ENCODE peak calls at places on chromosome 17, in nine cellular contexts. E, Z, S, H, R, N, W, G and L are unnamed samples. For H3K27me3, the result is how much of the 10 kb centered on the place peaks cover.

GRCh38 chr17:32497431-32498205 is 10.8 kb downstream of the CDK5R1 start:
- DNase-seq in E (no peak), Z (no peak), S (peak), H (no peak), R (no peak), N (no peak), W (peak), G (no peak), L (no peak)

GRCh38 chr17:45004388-45004787 is 36.3 kb upstream of the C1QL1 start:
- DNase-seq in E (no peak), Z (no peak), S (no peak), H (no peak), R (no peak), N (no peak), W (no peak), G (no peak), L (no peak)

GRCh38 chr17:13958773-13959172 is 110.5 kb upstream of the COX10 start:
- DNase-seq in E (no peak), Z (no peak), S (peak), H (no peak), R (no peak), N (no peak), W (no peak), G (no peak), L (no peak)

GRCh38 chr17:80422276-80422675 is 7.3 kb downstream of the ENDOV start:
- DNase-seq in E (no peak), Z (no peak), S (no peak), H (no peak), R (no peak), N (no peak), W (no peak), G (no peak), L (peak)

GRCh38 chr17:8599351-8600011 is 31.0 kb downstream of the MYH10 start:
- DNase-seq in E (no peak), Z (no peak), S (no peak), H (no peak), R (no peak), N (no peak), W (no peak), G (no peak), L (no peak)

GRCh38 chr17:45305532-45306087 is 11.2 kb downstream of the MAP3K14 start:
- DNase-seq in E (no peak), Z (peak), S (no peak), H (no peak), R (no peak), N (no peak), W (peak), G (no peak), L (no peak)

GRCh38 chr17:69819316-69820087 is 255.5 kb upstream of the KCNJ16 start:
- DNase-seq in E (no peak), Z (peak), S (no peak), H (no peak), R (no peak), N (no peak), W (peak), G (no peak), L (no peak)

GRCh38 chr17:41784207-41784744 is 2.2 kb downstream of the JUP start:
- DNase-seq in E (no peak), Z (peak), S (peak), H (peak), R (peak), N (no peak), W (peak), G (no peak), L (no peak)

GRCh38 chr17:81204578-81204977 is 18.2 kb downstream of the CEP131 start:
- DNase-seq in E (no peak), Z (no peak), S (no peak), H (no peak), R (no peak), N (no peak), W (no peak), G (no peak), L (no peak)

GRCh38 chr17:14755002-14755401 is 454.1 kb downstream of the HS3ST3B1 start:
- DNase-seq in E (no peak), Z (peak), S (peak), H (no peak), R (no peak), N (no peak), W (no peak), G (no peak), L (no peak)

GRCh38 chr17:64028874-64029464 is 8.5 kb upstream of the ICAM2 start:
- DNase-seq in E (peak), Z (peak), S (peak), H (peak), R (peak), N (peak), W (peak), G (peak), L (no peak)

GRCh38 chr17:520447-521167 is 168.0 kb upstream of the RPH3AL start:
- DNase-seq in E (peak), Z (peak), S (no peak), H (no peak), R (no peak), N (no peak), W (peak), G (no peak), L (no peak)

GRCh38 chr17:45997624-45998023 is 1.4 kb upstream of the STH start:
- DNase-seq in E (no peak), Z (peak), S (peak), H (no peak), R (no peak), N (no peak), W (peak), G (no peak), L (no peak)

GRCh38 chr17:2786176-2786881 is 9.9 kb upstream of the RAP1GAP2 start:
- DNase-seq in E (peak), Z (peak), S (peak), H (peak), R (peak), N (peak), W (peak), G (peak), L (peak)

GRCh38 chr17:79865351-79866210 is 26.3 kb upstream of the CBX4 start:
- DNase-seq in E (no peak), Z (no peak), S (no peak), H (no peak), R (no peak), N (no peak), W (no peak), G (no peak), L (no peak)

GRCh38 chr17:82789806-82790205 is 37.9 kb downstream of the TBCD start:
- DNase-seq in E (no peak), Z (no peak), S (no peak), H (no peak), R (no peak), N (no peak), W (no peak), G (no peak), L (no peak)

GRCh38 chr17:8574687-8575086 is 55.8 kb downstream of the MYH10 start:
- DNase-seq in E (no peak), Z (no peak), S (no peak), H (no peak), R (no peak), N (no peak), W (peak), G (no peak), L (no peak)

GRCh38 chr17:74601944-74602572 is 10.0 kb upstream of the CD300LD start:
- DNase-seq in E (no peak), Z (peak), S (peak), H (no peak), R (peak), N (no peak), W (peak), G (peak), L (no peak)

GRCh38 chr17:15263206-15263579 is 1.9 kb downstream of the PMP22 start:
- DNase-seq in E (peak), Z (peak), S (peak), H (peak), R (peak), N (no peak), W (peak), G (peak), L (no peak)

GRCh38 chr17:82008941-82009405 is 13.7 kb downstream of the CENPX start:
- DNase-seq in E (no peak), Z (no peak), S (no peak), H (peak), R (peak), N (no peak), W (no peak), G (no peak), L (no peak)

GRCh38 chr17:79945591-79946255 is 89.9 kb downstream of the TBC1D16 start:
- DNase-seq in E (no peak), Z (no peak), S (no peak), H (peak), R (no peak), N (no peak), W (peak), G (no peak), L (no peak)

GRCh38 chr17:36652716-36653115 is 51.3 kb downstream of the MRM1 start:
- DNase-seq in E (no peak), Z (no peak), S (peak), H (no peak), R (no peak), N (no peak), W (no peak), G (no peak), L (no peak)

GRCh38 chr17:31067699-31068184 is 27.0 kb upstream of the NF1 start:
- DNase-seq in E (peak), Z (peak), S (peak), H (no peak), R (no peak), N (no peak), W (peak), G (no peak), L (no peak)
- H3K27ac ChIP-seq in E (no peak), Z (no peak), S (peak), H (no peak), R (no peak), N (no peak), W (peak), G (no peak), L (no peak)

DNA sequence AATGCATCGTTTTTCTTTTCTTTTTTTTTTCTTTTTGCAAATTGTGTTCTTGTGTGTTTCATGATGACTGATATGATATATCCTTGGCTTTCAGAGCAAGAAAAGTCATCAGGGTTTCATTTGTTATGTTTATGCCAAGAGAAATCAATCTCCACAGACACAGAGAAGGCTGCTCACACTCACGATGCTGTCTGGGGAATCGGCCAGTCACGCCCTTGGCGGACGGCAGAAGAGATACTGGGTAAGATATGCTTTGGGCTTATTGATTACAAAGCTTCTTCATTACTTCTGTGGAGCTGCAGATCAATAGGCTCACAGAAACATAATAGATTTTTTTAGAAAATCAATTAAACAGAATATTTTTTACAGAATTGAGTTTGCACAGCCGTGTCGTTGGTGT is 42.2 kb upstream of the TNRC6C start:
- DNase-seq in E (no peak), Z (no peak), S (no peak), H (no peak), R (no peak), N (no peak), W (no peak), G (no peak), L (no peak)
- H3K27me3 ChIP-seq in E (under half), Z (under half), S (half or more), H (under half), R (under half), N (under half), W (under half), G (under half), L (under half)

DNA sequence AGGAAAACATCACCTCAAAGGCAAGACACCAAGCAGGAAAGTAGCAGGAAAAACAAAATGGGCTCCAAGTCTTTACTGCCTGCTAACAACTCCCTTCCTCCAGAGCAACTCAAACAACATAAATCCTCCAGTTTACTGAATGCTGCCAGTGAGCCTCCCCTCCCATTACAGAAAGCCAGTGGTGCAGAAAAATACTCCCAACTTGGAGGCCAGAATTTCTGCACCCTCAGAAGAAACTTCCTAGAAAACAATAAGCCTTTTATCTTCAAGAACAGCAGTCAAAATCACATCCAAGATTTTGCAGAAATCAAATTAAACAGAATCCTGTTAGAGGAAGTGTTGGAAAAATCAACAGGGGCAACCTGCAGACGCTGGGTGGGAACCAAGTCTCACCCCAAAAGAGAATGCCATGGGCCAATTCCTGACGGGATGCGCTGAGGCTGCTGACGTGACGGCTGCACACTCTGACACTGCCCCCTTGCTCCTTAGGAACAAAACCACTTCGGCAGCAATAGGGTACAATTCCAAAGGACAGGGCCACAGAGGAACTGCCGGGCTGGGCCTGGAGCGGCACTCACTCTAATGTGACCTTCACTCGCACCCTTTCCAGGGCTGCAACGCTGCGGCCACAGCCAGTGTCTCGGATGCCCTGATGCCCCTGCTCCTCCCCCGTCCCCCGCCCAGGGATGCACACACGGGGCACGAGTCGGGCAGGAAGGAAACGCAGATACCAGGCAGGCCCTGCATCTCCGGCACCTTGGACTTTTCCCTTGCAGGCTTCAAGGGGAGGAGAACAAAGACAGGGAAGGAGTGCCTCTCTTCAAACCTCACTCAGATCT is 2.6 kb downstream of the PITPNA start:
- DNase-seq in E (no peak), Z (no peak), S (no peak), H (no peak), R (no peak), N (no peak), W (no peak), G (no peak), L (no peak)
- H3K27ac ChIP-seq in E (no peak), Z (no peak), S (no peak), H (no peak), R (no peak), N (no peak), W (no peak), G (peak), L (no peak)

GRCh38 chr17:76135810-76136188 is 5.2 kb downstream of the FOXJ1 start:
- DNase-seq in E (no peak), Z (no peak), S (no peak), H (peak), R (no peak), N (no peak), W (no peak), G (no peak), L (no peak)

GRCh38 chr17:76137351-76138233 is 3.5 kb downstream of the FOXJ1 start:
- DNase-seq in E (no peak), Z (no peak), S (no peak), H (peak), R (no peak), N (no peak), W (no peak), G (no peak), L (no peak)

GRCh38 chr17:76137026-76137350 is 4.1 kb downstream of the FOXJ1 start:
- DNase-seq in E (no peak), Z (no peak), S (no peak), H (no peak), R (no peak), N (no peak), W (no peak), G (no peak), L (no peak)

GRCh38 chr17:76134911-76135809 is 5.9 kb downstream of the FOXJ1 start:
- DNase-seq in E (no peak), Z (no peak), S (no peak), H (peak), R (no peak), N (no peak), W (no peak), G (no peak), L (no peak)

DNA sequence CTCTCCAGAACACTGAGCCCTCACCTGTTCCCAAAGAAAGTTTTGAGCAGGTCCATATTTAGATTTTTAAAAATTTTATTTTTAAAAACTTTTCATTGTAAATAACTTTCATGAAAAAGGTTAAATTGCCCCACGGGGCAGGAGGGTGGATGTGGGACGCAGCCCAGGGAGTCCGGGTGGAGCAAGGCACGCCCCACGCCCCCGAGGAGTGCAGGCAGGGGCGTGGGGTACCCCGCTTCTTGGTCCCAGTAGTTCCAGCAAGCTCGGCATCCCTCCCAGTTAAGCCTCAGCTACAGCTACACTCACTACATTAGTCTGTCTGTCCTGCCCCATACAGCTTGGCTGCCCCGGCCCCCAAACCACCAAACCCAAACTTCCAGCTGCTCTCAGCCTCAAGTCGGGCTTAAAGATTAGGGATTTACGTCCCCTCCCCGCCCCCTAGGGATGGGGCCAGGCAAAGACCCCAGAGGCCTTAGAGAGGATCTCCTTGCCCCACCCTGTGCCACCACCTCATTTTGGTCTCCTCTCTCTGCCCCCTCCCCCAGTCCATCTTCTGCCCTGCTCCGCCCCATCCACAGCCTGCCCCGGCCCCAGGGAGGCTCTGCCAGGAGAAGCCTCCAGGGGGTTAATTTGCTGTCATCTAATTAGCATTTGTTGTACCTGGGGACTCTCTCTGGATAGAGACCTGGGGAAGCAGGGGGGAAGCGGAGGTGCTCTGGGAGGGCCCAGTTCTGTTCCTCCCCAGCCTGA is 4.6 kb downstream of the FOXJ1 start:
- DNase-seq in E (no peak), Z (no peak), S (no peak), H (peak), R (no peak), N (no peak), W (no peak), G (no peak), L (no peak)
- H3K27me3 ChIP-seq in E (half or more), Z (half or more), S (under half), H (half or more), R (half or more), N (under half), W (half or more), G (under half), L (under half)

GRCh38 chr17:59353936-59354755 is 22.7 kb downstream of the YPEL2 start:
- DNase-seq in E (no peak), Z (no peak), S (no peak), H (no peak), R (no peak), N (no peak), W (no peak), G (no peak), L (no peak)
- H3K27ac ChIP-seq in E (no peak), Z (no peak), S (no peak), H (peak), R (peak), N (no peak), W (no peak), G (no peak), L (no peak)

GRCh38 chr17:50558955-50559614 is 1.4 kb upstream of the CACNA1G start:
- DNase-seq in E (no peak), Z (no peak), S (no peak), H (no peak), R (no peak), N (no peak), W (no peak), G (no peak), L (no peak)
- H3K27me3 ChIP-seq in E (half or more), Z (half or more), S (under half), H (under half), R (half or more), N (under half), W (under half), G (half or more), L (under half)

GRCh38 chr17:49214665-49215360 is 4.3 kb downstream of the ABI3 start:
- DNase-seq in E (no peak), Z (no peak), S (no peak), H (no peak), R (no peak), N (no peak), W (no peak), G (no peak), L (no peak)
- H3K27ac ChIP-seq in E (no peak), Z (no peak), S (no peak), H (peak), R (peak), N (no peak), W (no peak), G (no peak), L (no peak)

GRCh38 chr17:39593371-39593770 is 14.3 kb downstream of the NEUROD2 start:
- DNase-seq in E (no peak), Z (no peak), S (no peak), H (no peak), R (no peak), N (no peak), W (no peak), G (no peak), L (no peak)

GRCh38 chr17:39596543-39597267 is 11.0 kb downstream of the NEUROD2 start:
- DNase-seq in E (no peak), Z (no peak), S (no peak), H (no peak), R (no peak), N (no peak), W (no peak), G (no peak), L (no peak)

GRCh38 chr17:39597372-39598046 is 10.2 kb downstream of the NEUROD2 start:
- DNase-seq in E (no peak), Z (no peak), S (no peak), H (no peak), R (no peak), N (no peak), W (no peak), G (no peak), L (no peak)

GRCh38 chr17:39595928-39596327 is 11.8 kb downstream of the NEUROD2 start:
- DNase-seq in E (no peak), Z (no peak), S (no peak), H (no peak), R (no peak), N (no peak), W (no peak), G (no peak), L (no peak)

GRCh38 chr17:39595294-39595693 is 12.4 kb downstream of the NEUROD2 start:
- DNase-seq in E (no peak), Z (no peak), S (no peak), H (no peak), R (no peak), N (no peak), W (no peak), G (no peak), L (no peak)
- H3K27me3 ChIP-seq in E (half or more), Z (half or more), S (under half), H (half or more), R (half or more), N (half or more), W (under half), G (half or more), L (under half)

GRCh38 chr17:34375598-34375997 is 12.6 kb upstream of the CCL1 start:
- DNase-seq in E (no peak), Z (no peak), S (no peak), H (no peak), R (no peak), N (no peak), W (no peak), G (no peak), L (no peak)
- H3K27ac ChIP-seq in E (no peak), Z (no peak), S (no peak), H (no peak), R (no peak), N (no peak), W (no peak), G (no peak), L (no peak)